ENCODE peak calls at places on chromosomes 13 and 19, in six cellular contexts. One of them, this sample, is unnamed.

GRCh38 chr13:24905242-24905641 is 141.3 kb downstream of the RNF17 start:
- DNase-seq in K562: no peak
- DNase-seq in SK-N-SH: no peak
- DNase-seq in HepG2: no peak
- DNase-seq in HCT116: no peak
- DNase-seq in GM12878: no peak
- DNase-seq in this sample: no peak

GRCh38 chr13:78133511-78133910 is 214.9 kb upstream of the EDNRB start:
- DNase-seq in K562: no peak
- DNase-seq in SK-N-SH: peak
- DNase-seq in HepG2: no peak
- DNase-seq in HCT116: no peak
- DNase-seq in GM12878: no peak
- DNase-seq in this sample: no peak

GRCh38 chr19:18044825-18045304 is 36.9 kb downstream of the ARRDC2 start:
- DNase-seq in K562: peak
- DNase-seq in SK-N-SH: no peak
- DNase-seq in HepG2: no peak
- DNase-seq in HCT116: no peak
- DNase-seq in GM12878: peak
- DNase-seq in this sample: peak

GRCh38 chr13:71624641-71625040 is 242.4 kb downstream of the DACH1 start:
- DNase-seq in K562: no peak
- DNase-seq in SK-N-SH: no peak
- DNase-seq in HepG2: no peak
- DNase-seq in HCT116: no peak
- DNase-seq in GM12878: no peak
- DNase-seq in this sample: no peak

GRCh38 chr19:17473041-17473440 is 2.7 kb downstream of the SLC27A1 start:
- DNase-seq in K562: no peak
- DNase-seq in SK-N-SH: no peak
- DNase-seq in HepG2: no peak
- DNase-seq in HCT116: peak
- DNase-seq in GM12878: no peak
- DNase-seq in this sample: no peak

GRCh38 chr19:17648097-17648660 is 40.0 kb downstream of the UNC13A start:
- DNase-seq in K562: peak
- DNase-seq in SK-N-SH: peak
- DNase-seq in HepG2: no peak
- DNase-seq in HCT116: no peak
- DNase-seq in GM12878: no peak
- DNase-seq in this sample: peak

GRCh38 chr19:13396256-13397080 is 109.8 kb downstream of the CACNA1A start:
- DNase-seq in K562: peak
- DNase-seq in SK-N-SH: no peak
- DNase-seq in HepG2: peak
- DNase-seq in HCT116: peak
- DNase-seq in GM12878: no peak
- DNase-seq in this sample: peak

GRCh38 chr13:65093352-65093751 is 2136.8 kb downstream of the PCDH9 start:
- DNase-seq in K562: no peak
- DNase-seq in SK-N-SH: peak
- DNase-seq in HepG2: no peak
- DNase-seq in HCT116: no peak
- DNase-seq in GM12878: no peak
- DNase-seq in this sample: no peak

GRCh38 chr19:34808566-34808965 is 35.6 kb upstream of the ZNF599 start:
- DNase-seq in K562: no peak
- DNase-seq in SK-N-SH: no peak
- DNase-seq in HepG2: no peak
- DNase-seq in HCT116: no peak
- DNase-seq in GM12878: no peak
- DNase-seq in this sample: no peak

GRCh38 chr13:108947551-108948030 is 318.2 kb downstream of the MYO16 start:
- DNase-seq in K562: no peak
- DNase-seq in SK-N-SH: no peak
- DNase-seq in HepG2: no peak
- DNase-seq in HCT116: no peak
- DNase-seq in GM12878: no peak
- DNase-seq in this sample: no peak

GRCh38 chr19:33659835-33660234 is 38.1 kb downstream of the CHST8 start:
- DNase-seq in K562: no peak
- DNase-seq in SK-N-SH: no peak
- DNase-seq in HepG2: no peak
- DNase-seq in HCT116: no peak
- DNase-seq in GM12878: no peak
- DNase-seq in this sample: no peak

GRCh38 chr19:33660426-33661160 is 38.8 kb downstream of the CHST8 start:
- DNase-seq in K562: no peak
- DNase-seq in SK-N-SH: no peak
- DNase-seq in HepG2: no peak
- DNase-seq in HCT116: no peak
- DNase-seq in GM12878: no peak
- DNase-seq in this sample: peak

GRCh38 chr19:33661336-33661735 is 39.6 kb downstream of the CHST8 start:
- DNase-seq in K562: no peak
- DNase-seq in SK-N-SH: no peak
- DNase-seq in HepG2: no peak
- DNase-seq in HCT116: no peak
- DNase-seq in GM12878: no peak
- DNase-seq in this sample: no peak

GRCh38 chr19:33664744-33665143 is 43.0 kb downstream of the CHST8 start:
- DNase-seq in K562: no peak
- DNase-seq in SK-N-SH: no peak
- DNase-seq in HepG2: no peak
- DNase-seq in HCT116: no peak
- DNase-seq in GM12878: no peak
- DNase-seq in this sample: no peak

DNA sequence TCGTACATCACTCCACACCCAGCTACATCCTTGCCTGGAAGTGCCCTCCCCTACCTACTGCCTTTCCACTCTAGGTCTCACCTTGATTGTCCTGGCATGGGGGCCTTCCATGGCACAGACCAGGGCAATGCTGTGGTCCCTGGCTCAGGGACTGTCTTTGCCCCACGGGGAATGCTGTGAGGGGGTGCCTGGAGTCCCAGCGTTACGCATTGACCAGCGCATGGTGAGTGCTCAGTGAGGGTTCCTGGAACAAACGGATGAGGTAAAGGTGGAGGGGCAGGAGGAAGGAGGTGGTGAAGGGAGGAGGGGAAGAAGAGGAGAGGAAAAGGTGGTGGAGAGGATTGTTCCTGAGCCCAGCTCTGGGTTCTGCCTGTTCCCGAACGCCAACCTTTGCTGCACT is 40.6 kb downstream of the CHST8 start:
- DNase-seq in K562: no peak
- DNase-seq in SK-N-SH: no peak
- DNase-seq in HepG2: no peak
- DNase-seq in HCT116: no peak
- DNase-seq in GM12878: no peak
- DNase-seq in this sample: no peak
- H2AFZ ChIP-seq in K562: no peak
- H2AFZ ChIP-seq in SK-N-SH: no peak
- H2AFZ ChIP-seq in HepG2: no peak
- H2AFZ ChIP-seq in HCT116: no peak
- H2AFZ ChIP-seq in GM12878: no peak
- H2AFZ ChIP-seq in this sample: no peak

DNA sequence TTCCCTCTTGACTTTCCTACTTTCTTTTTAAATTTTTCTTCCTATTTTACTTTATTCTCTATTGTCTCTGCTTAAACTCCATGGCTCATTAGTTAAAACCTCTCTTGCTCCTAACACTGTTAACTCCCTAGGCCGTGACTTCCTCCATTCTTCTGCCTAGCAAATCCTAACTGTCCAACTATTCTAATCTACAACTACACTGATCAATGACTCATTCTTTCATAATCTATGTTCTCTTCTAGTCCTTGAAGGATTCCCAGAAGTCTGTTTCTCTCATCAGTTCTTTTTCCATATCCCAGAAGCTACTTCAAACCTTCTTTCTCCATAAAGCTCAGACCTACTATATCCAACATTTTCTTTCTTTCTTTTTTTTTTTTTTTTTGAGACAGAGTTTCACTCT is 66.9 kb downstream of the MICU2 start:
- DNase-seq in K562: no peak
- DNase-seq in SK-N-SH: no peak
- DNase-seq in HepG2: no peak
- DNase-seq in HCT116: no peak
- DNase-seq in GM12878: no peak
- DNase-seq in this sample: no peak
- TF ChIP-seq REST in K562: no peak
- TF ChIP-seq REST in SK-N-SH: no peak
- TF ChIP-seq REST in HepG2: no peak
- TF ChIP-seq REST in HCT116: no peak
- TF ChIP-seq REST in GM12878: no peak
- TF ChIP-seq REST in this sample: no peak

DNA sequence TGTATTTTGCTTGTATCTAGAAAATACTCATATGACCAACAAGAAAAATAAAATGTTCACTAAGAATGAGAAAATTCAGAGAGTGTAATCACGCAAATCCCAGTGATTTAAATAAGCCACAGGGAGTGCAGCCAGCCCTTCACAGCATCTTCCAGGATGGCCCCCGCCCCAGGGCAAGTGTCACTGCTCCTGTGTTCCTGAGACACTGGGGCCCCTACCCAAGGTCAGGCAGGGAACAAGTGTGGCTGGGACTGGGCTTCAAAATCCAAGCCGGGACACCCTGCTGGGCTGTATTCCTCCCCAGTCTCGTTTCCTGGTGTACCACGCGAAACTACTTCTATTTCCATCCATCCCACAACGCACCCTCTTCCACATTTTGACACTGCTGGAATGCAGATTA is 18.1 kb upstream of the CCNP start:
- DNase-seq in K562: no peak
- DNase-seq in SK-N-SH: no peak
- DNase-seq in HepG2: no peak
- DNase-seq in HCT116: no peak
- DNase-seq in GM12878: no peak
- DNase-seq in this sample: no peak
- H2AFZ ChIP-seq in K562: no peak
- H2AFZ ChIP-seq in SK-N-SH: no peak
- H2AFZ ChIP-seq in HepG2: no peak
- H2AFZ ChIP-seq in HCT116: no peak
- H2AFZ ChIP-seq in GM12878: no peak
- H2AFZ ChIP-seq in this sample: no peak

DNA sequence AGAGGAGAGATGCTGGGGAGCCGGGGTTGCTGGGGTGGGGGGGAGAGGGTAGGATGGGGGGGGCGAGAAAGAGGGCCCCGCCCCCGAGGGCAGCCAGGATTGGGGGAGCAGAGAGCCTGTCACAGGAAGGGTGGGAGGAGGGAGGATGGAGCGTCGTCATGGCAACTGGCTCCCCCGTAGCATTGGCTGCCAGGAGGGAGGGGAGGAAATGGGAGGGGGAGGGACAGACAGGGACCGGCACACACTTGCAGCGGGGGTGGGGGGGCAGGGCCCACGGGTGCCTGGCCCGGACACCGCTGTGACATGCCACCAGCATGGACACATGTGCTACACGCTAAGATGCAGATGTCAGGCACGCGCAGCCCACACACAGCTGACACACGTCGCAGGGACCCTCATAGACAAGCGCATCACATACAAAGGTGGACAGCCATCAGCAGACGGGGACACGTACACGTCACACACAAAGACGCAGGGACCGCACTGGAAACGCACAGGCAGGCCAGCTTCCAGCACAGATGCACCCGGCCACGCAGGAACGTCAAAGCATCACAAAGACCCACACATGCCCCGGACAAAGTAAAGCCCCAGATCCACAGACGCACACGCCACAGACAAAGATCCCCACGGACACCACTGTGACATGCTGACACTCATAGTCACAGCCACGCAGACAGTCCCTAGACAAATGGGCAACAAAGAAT is at the start of gene LMTK3:
- DNase-seq in K562: peak
- DNase-seq in SK-N-SH: peak
- DNase-seq in HepG2: no peak
- DNase-seq in HCT116: no peak
- DNase-seq in GM12878: no peak
- DNase-seq in this sample: peak
- TF ChIP-seq REST in K562: no peak
- TF ChIP-seq REST in SK-N-SH: no peak
- TF ChIP-seq REST in HepG2: no peak
- TF ChIP-seq REST in HCT116: no peak
- TF ChIP-seq REST in GM12878: no peak
- TF ChIP-seq REST in this sample: no peak

GRCh38 chr13:103009061-103009840 is 57.0 kb downstream of the SLC10A2 start:
- DNase-seq in K562: no peak
- DNase-seq in SK-N-SH: no peak
- DNase-seq in HepG2: no peak
- DNase-seq in HCT116: no peak
- DNase-seq in GM12878: no peak
- DNase-seq in this sample: no peak
- H2AFZ ChIP-seq in K562: no peak
- H2AFZ ChIP-seq in SK-N-SH: no peak
- H2AFZ ChIP-seq in HepG2: no peak
- H2AFZ ChIP-seq in HCT116: no peak
- H2AFZ ChIP-seq in GM12878: no peak
- H2AFZ ChIP-seq in this sample: no peak

GRCh38 chr19:1590641-1591397 is 1.8 kb downstream of the MBD3 start:
- DNase-seq in K562: peak
- DNase-seq in SK-N-SH: peak
- DNase-seq in HepG2: peak
- DNase-seq in HCT116: no peak
- DNase-seq in GM12878: no peak
- DNase-seq in this sample: peak
- TF ChIP-seq REST in K562: no peak
- TF ChIP-seq REST in SK-N-SH: no peak
- TF ChIP-seq REST in HepG2: no peak
- TF ChIP-seq REST in HCT116: no peak
- TF ChIP-seq REST in GM12878: no peak
- TF ChIP-seq REST in this sample: no peak